ENCODE peak calls at places on chromosomes 3 and 15, in seven cellular contexts. Y is mesenchymal stem cell; R is CD8-positive, alpha-beta T cell; M is HepG2; K is ovary; A is Caco-2; U is heart right ventricle. Q is an unnamed sample.
A peak's percentile ranks its signal among the peaks of the same experiment; 100 is the strongest.

GRCh38 chr15:51202783-51203182 is 108.1 kb upstream of the TNFAIP8L3 start:
- DNase-seq in R (no peak), A (no peak), K (no peak), M (no peak), U (no peak), Y (no peak), Q (no peak)

GRCh38 chr3:14885307-14885706 is 62.1 kb upstream of the NR2C2 start:
- DNase-seq in A (no peak), U (no peak), R (no peak), K (no peak), Y (no peak), M (no peak), Q (no peak)

GRCh38 chr3:151146071-151146730 is 56.8 kb downstream of the GPR171 start:
- DNase-seq in A (peak; percentile 77), Y (peak; percentile 82), M (peak; percentile 75), R (peak; percentile 45), K (peak; percentile 67), U (peak; percentile 71), Q (peak; percentile 89)

GRCh38 chr3:195102609-195103467 is 168.1 kb downstream of the XXYLT1 start:
- DNase-seq in M (no peak), K (peak; percentile 39), R (no peak), Y (peak; percentile 97), U (peak; percentile 67), A (no peak), Q (peak; percentile 97)

GRCh38 chr3:30473374-30474051 is 132.9 kb upstream of the TGFBR2 start:
- DNase-seq in U (no peak), K (peak; percentile 62), M (no peak), R (no peak), A (no peak), Y (peak; percentile 77), Q (peak; percentile 48)

GRCh38 chr3:123287051-123287961 is 85.6 kb downstream of the SEC22A start:
- DNase-seq in A (no peak), R (no peak), M (no peak), Y (no peak), U (no peak), K (no peak), Q (no peak)

GRCh38 chr3:125141596-125142417 is 70.7 kb downstream of the SLC12A8 start:
- DNase-seq in U (peak; percentile 82), R (peak; percentile 74), M (no peak), K (peak; percentile 64), Y (no peak), A (no peak), Q (no peak)

GRCh38 chr3:96803860-96804259 is 10.5 kb upstream of the EPHA6 start:
- DNase-seq in K (no peak), U (no peak), M (no peak), R (no peak), Y (no peak), A (no peak), Q (no peak)

DNA sequence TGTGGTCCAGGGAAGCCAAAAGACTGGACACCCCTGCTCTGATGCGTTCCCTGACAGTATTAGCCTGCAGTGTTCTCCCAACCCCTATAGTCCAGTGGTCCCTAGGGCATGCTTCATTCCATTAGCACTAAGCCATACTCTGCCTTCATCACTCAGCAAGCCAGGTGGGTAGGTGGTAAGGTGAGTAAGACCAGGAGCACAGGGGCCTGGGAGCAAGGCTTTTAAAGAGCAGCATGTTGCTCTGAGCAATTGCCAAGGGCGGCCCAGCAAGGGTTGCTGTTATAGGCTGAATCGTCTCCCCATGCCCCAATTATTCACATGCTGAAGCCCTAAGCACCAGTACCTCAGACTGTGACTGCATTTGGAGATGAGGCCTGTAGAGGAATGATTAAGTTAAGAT is 11.0 kb downstream of the CXCR6 start:
- DNase-seq in M (no peak), Y (no peak), R (no peak), A (no peak), K (no peak), U (no peak), Q (no peak)
- H3K36me3 ChIP-seq in M (peaks cover 49% of the 10 kb centered on the region), Y (peaks cover 67% of the 10 kb centered on the region), R (peaks cover 50% of the 10 kb centered on the region), A (peaks cover 5% of the 10 kb centered on the region), K (no peaks in the 10 kb centered on the region), U (peaks cover 11% of the 10 kb centered on the region), Q (peaks cover 39% of the 10 kb centered on the region)

GRCh38 chr3:182954553-182954952 is 25.8 kb downstream of the DCUN1D1 start:
- DNase-seq in A (no peak), Y (no peak), K (no peak), M (no peak), R (no peak), U (no peak), Q (no peak)
- H3K36me3 ChIP-seq in A (no peaks in the 10 kb centered on the region), Y (peaks cover 4% of the 10 kb centered on the region), K (no peaks in the 10 kb centered on the region), M (peaks cover 1% of the 10 kb centered on the region), R (no peaks in the 10 kb centered on the region), U (no peaks in the 10 kb centered on the region), Q (peaks cover 11% of the 10 kb centered on the region)

DNA sequence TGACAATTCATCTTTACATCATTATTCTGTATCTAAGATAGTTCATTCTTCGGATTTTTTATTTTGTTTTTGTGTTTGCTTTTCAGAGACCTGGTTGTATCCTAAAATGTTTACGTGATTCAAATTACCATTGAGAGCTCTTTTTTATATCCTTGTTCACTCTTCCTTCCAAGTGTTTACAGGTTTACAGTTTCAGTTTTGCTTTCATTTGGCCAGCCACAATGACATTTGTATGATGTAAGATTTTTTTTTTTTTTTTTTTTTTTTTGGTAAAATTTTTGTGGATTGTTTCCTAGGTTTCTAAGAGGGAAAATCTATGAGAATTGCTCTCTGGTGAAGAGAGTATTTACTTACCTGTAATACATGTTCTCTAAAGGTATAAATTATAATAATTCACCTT is 55.0 kb downstream of the SETD5 start:
- DNase-seq in Y (peak; percentile 64), M (no peak), A (no peak), U (no peak), R (no peak), K (no peak), Q (no peak)
- H3K36me3 ChIP-seq in Y (peaks cover 29% of the 10 kb centered on the region), M (peaks cover 21% of the 10 kb centered on the region), A (peaks cover 1% of the 10 kb centered on the region), U (peaks cover 11% of the 10 kb centered on the region), R (peaks cover 51% of the 10 kb centered on the region), K (no peaks in the 10 kb centered on the region), Q (peaks cover 79% of the 10 kb centered on the region)

DNA sequence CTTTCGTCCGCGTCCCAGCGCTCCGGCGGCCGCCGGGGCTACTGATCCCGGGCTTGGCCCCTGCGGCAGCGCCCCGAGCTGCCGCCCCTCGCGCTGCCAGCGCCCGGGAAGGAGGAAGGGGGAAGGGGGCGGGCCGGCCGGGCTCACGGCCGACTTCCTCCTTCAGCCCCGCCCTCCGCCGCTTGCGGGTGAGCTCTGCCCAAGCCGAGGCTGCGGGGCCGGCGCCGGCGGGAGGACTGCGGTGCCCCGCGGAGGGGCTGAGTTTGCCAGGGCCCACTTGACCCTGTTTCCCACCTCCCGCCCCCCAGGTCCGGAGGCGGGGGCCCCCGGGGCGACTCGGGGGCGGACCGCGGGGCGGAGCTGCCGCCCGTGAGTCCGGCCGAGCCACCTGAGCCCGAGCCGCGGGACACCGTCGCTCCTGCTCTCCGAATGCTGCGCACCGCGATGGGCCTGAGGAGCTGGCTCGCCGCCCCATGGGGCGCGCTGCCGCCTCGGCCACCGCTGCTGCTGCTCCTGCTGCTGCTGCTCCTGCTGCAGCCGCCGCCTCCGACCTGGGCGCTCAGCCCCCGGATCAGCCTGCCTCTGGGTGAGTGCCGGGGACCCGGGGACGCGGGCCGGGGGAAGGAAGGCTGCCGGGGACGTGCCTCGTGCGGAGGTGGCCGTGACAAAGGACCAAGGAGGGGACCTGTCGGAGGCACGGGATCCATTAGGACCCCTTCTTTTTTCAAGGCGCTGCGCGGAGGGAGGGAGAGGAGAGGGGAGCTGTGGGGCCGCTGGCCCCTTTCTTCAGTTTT is at the start of gene SEMA4B:
- DNase-seq in R (peak; percentile 65), A (peak; percentile 58), K (peak; percentile 69), U (peak; percentile 72), Y (peak; percentile 63), M (peak; percentile 36), Q (peak; percentile 58)
- H3K36me3 ChIP-seq in R (no peaks in the 10 kb centered on the region), A (no peaks in the 10 kb centered on the region), K (no peaks in the 10 kb centered on the region), U (no peaks in the 10 kb centered on the region), Y (peaks cover 19% of the 10 kb centered on the region), M (no peaks in the 10 kb centered on the region), Q (peaks cover 24% of the 10 kb centered on the region)

GRCh38 chr3:179376474-179376873 is 29.0 kb downstream of the MFN1 start:
- DNase-seq in U (no peak), Y (no peak), R (no peak), K (no peak), A (no peak), M (no peak), Q (no peak)
- H3K36me3 ChIP-seq in U (no peaks in the 10 kb centered on the region), Y (peaks cover 6% of the 10 kb centered on the region), R (peaks cover 22% of the 10 kb centered on the region), K (no peaks in the 10 kb centered on the region), A (no peaks in the 10 kb centered on the region), M (peaks cover 6% of the 10 kb centered on the region), Q (peaks cover 38% of the 10 kb centered on the region)

DNA sequence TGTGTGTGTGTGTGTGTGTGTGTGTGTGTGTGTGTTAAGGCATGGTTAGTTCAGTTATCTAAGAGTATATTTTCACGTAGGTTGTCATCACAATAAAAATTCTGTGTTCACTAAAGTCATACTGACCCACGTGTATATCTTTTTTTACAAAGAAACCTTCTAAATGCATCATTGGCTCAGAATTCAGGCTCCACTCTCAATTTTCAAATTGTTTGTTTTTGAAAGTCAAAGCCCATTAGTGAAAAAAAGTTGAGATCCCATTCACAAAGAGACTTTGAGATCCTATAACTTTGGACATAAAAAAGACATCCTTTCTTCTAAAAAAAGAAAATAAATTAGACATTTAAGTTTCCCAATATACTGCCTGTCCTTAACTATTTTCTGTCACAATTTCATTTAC is 59.3 kb downstream of the GBE1 start:
- DNase-seq in K (no peak), R (no peak), M (no peak), U (no peak), A (no peak), Y (no peak), Q (no peak)
- H3K36me3 ChIP-seq in K (no peaks in the 10 kb centered on the region), R (no peaks in the 10 kb centered on the region), M (no peaks in the 10 kb centered on the region), U (no peaks in the 10 kb centered on the region), A (no peaks in the 10 kb centered on the region), Y (no peaks in the 10 kb centered on the region), Q (no peaks in the 10 kb centered on the region)

DNA sequence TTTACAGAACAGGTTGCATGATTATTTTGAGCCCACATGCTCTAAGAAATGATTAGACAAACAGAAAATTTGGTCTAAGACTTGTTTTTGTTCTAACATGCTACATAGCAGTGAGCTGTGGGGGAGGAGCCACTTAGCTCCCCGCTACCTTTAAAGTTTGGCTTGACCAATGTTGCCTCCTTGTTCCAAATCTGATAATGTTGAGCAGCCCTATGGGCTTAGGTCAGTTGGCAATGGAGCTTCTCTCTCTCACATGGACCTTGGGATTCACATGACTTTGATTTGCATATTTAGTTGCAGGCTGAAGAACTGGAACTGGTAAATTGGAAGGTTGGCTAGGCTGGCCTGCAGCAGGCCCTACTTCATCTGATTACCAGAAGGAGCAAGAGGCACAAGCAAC is 116.4 kb downstream of the EBLN2 start:
- DNase-seq in M (no peak), Y (no peak), A (no peak), R (no peak), U (no peak), K (no peak), Q (no peak)
- H3K36me3 ChIP-seq in M (no peaks in the 10 kb centered on the region), Y (no peaks in the 10 kb centered on the region), A (no peaks in the 10 kb centered on the region), R (no peaks in the 10 kb centered on the region), U (no peaks in the 10 kb centered on the region), K (no peaks in the 10 kb centered on the region), Q (no peaks in the 10 kb centered on the region)